ENCODE peak calls at places on chromosome 3, in seven cellular contexts. U is spleen, G is transverse colon, O is heart left ventricle, H is IMR-90, E is body of pancreas, S is suprapubic skin. W is an unnamed sample.

GRCh38 chr3:58492385-58492970 is 582 bp downstream of the KCTD6 start:
- DNase-seq in U (no peak), G (no peak), O (no peak), H (no peak), E (peak; percentile 22), S (no peak), W (no peak)

GRCh38 chr3:67692621-67693020 is 38.2 kb upstream of the SUCLG2 start:
- DNase-seq in U (no peak), G (no peak), O (no peak), H (no peak), E (no peak), S (no peak), W (no peak)

GRCh38 chr3:104437131-104437750 is 929.5 kb upstream of the ALCAM start:
- DNase-seq in U (no peak), G (no peak), O (no peak), H (peak; percentile 53), E (no peak), S (no peak), W (no peak)

GRCh38 chr3:10581251-10581650 is 75.9 kb upstream of the ATP2B2 start:
- DNase-seq in U (no peak), G (no peak), O (no peak), H (no peak), E (no peak), S (no peak), W (no peak)

GRCh38 chr3:65871305-65872141 is 167.2 kb downstream of the MAGI1 start:
- DNase-seq in U (no peak), G (peak; percentile 63), O (peak; percentile 52), H (peak; percentile 26), E (peak; percentile 93), S (no peak), W (peak; percentile 58)

GRCh38 chr3:45874677-45875346 is 11.5 kb upstream of the CCR9 start:
- DNase-seq in U (no peak), G (no peak), O (no peak), H (no peak), E (no peak), S (no peak), W (no peak)

GRCh38 chr3:38990621-38991020 is 61.1 kb downstream of the SCN11A start:
- DNase-seq in U (no peak), G (no peak), O (no peak), H (peak; percentile 30), E (no peak), S (no peak), W (no peak)

GRCh38 chr3:34260266-34260990 is 462.0 kb downstream of the PDCD6IP start:
- DNase-seq in U (no peak), G (peak; percentile 68), O (peak; percentile 43), H (peak; percentile 50), E (peak; percentile 59), S (no peak), W (peak; percentile 72)

GRCh38 chr3:13044496-13045244 is 28.6 kb downstream of the IQSEC1 start:
- DNase-seq in U (no peak), G (no peak), O (no peak), H (no peak), E (no peak), S (no peak), W (no peak)

GRCh38 chr3:58153371-58153770 is 57.4 kb downstream of the DNASE1L3 start:
- DNase-seq in U (no peak), G (no peak), O (no peak), H (no peak), E (no peak), S (no peak), W (no peak)

GRCh38 chr3:55333923-55334322 is 153.2 kb downstream of the WNT5A start:
- DNase-seq in U (no peak), G (no peak), O (no peak), H (peak; percentile 84), E (no peak), S (no peak), W (no peak)

GRCh38 chr3:72338082-72338941 is 509.9 kb downstream of the SHQ1 start:
- DNase-seq in U (peak; percentile 60), G (no peak), O (no peak), H (peak; percentile 55), E (no peak), S (no peak), W (no peak)

GRCh38 chr3:28053759-28054158 is 187.7 kb upstream of the CMC1 start:
- DNase-seq in U (no peak), G (no peak), O (no peak), H (peak; percentile 40), E (no peak), S (no peak), W (no peak)

GRCh38 chr3:130085881-130086280 is 4.2 kb downstream of the ALG1L2 start:
- DNase-seq in U (no peak), G (no peak), O (no peak), H (no peak), E (no peak), S (no peak), W (no peak)

GRCh38 chr3:29373016-29373690 is 92.3 kb downstream of the RBMS3 start:
- DNase-seq in U (no peak), G (no peak), O (no peak), H (peak; percentile 67), E (no peak), S (no peak), W (no peak)

GRCh38 chr3:109731639-109732473 is 394.5 kb upstream of the DPPA4 start:
- DNase-seq in U (no peak), G (peak; percentile 51), O (peak; percentile 15), H (peak; percentile 72), E (peak; percentile 61), S (no peak), W (peak; percentile 79)

GRCh38 chr3:127542441-127542952 is 48.0 kb downstream of the TPRA1 start:
- DNase-seq in U (no peak), G (peak; percentile 58), O (no peak), H (no peak), E (peak; percentile 69), S (no peak), W (no peak)

GRCh38 chr3:114299925-114300624 is 6.2 kb downstream of the TIGIT start:
- DNase-seq in U (no peak), G (no peak), O (no peak), H (no peak), E (no peak), S (no peak), W (no peak)

GRCh38 chr3:15877813-15878212 is 80.0 kb upstream of the ANKRD28 start:
- DNase-seq in U (no peak), G (no peak), O (no peak), H (no peak), E (no peak), S (no peak), W (no peak)

GRCh38 chr3:183584246-183584913 is 28.9 kb upstream of the KLHL6 start:
- DNase-seq in U (no peak), G (peak; percentile 27), O (peak; percentile 54), H (peak; percentile 53), E (no peak), S (no peak), W (no peak)

GRCh38 chr3:10017636-10018292 is 8.5 kb upstream of the FANCD2 start:
- DNase-seq in U (no peak), G (no peak), O (no peak), H (peak; percentile 89), E (no peak), S (no peak), W (no peak)

GRCh38 chr3:15646924-15647511 is 45.5 kb downstream of the BTD start:
- DNase-seq in U (no peak), G (no peak), O (peak; percentile 75), H (peak; percentile 100), E (peak; percentile 44), S (peak; percentile 85), W (no peak)

GRCh38 chr3:56856686-56857577 is 55.2 kb upstream of the ARHGEF3 start:
- DNase-seq in U (no peak), G (no peak), O (no peak), H (no peak), E (no peak), S (no peak), W (no peak)

GRCh38 chr3:146817705-146818104 is 212.6 kb upstream of the PLSCR5 start:
- DNase-seq in U (no peak), G (no peak), O (no peak), H (peak; percentile 16), E (no peak), S (no peak), W (no peak)

DNA sequence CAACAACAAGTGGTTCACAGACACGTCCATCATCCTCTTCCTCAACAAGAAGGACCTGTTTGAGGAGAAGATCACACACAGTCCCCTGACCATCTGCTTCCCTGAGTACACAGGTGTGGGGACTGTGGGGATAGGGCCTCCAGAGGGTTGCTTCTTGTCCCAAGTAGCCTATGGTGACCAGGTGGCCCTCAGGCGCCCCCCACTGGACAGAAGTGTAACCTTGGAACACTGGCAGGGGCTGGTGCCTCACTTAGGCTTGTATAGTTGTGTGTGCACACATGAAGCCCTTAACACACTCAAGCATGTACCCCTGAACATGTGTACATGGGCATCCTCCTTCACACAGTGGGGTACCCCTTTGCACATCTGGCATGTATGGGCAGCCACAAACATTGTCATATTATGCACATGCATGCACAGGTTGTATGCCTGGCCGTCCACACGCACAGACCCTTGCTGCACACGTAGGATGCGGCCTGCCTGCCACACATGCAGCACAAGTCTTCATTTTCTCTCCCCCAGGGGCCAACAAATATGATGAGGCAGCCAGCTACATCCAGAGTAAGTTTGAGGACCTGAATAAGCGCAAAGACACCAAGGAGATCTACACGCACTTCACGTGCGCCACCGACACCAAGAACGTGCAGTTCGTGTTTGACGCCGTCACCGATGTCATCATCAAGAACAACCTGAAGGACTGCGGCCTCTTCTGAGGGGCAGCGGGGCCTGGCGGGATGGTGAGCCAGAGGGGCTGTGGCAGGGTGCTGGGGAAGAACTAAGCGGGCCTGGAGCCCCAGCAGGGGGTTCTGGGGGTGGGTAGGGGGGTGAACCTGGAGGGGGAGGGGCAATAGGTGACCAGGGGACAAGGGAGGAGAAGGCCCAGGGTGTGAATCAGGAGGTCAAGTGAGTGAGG is 11.7 kb upstream of the SEMA3B start:
- DNase-seq in U (no peak), G (peak; percentile 64), O (no peak), H (no peak), E (peak; percentile 69), S (no peak), W (peak; percentile 73)
- TF ChIP-seq POLR2A in U (no peak), G (no peak), O (no peak), H (no peak), E (no peak), S (no peak), W (no peak)

DNA sequence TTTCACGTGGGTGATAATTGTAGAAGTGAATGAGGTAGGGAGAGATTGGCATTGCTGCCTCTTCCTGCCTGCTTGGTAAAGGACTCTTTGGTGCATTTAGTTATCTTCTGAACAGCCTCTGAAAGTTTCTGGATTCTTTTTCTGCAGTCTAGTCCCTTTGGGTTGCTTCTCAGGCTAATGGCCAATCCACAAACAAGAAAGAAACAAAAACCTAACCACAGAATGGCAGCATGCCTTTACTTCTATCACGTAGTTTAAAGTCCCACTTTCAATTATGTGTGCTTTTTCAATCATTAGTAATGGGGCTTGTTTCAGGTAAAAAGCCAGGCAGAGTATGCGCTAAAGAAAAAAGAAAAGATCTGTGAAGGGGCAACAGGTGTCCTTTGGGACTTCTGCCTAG is 7.4 kb downstream of the FGF12 start:
- DNase-seq in U (no peak), G (no peak), O (no peak), H (no peak), E (no peak), S (no peak), W (no peak)
- H3K4me1 ChIP-seq in U (no peaks in the 10 kb centered on the region), G (no peaks in the 10 kb centered on the region), O (no peaks in the 10 kb centered on the region), H (no peaks in the 10 kb centered on the region), E (no peaks in the 10 kb centered on the region), S (no peaks in the 10 kb centered on the region), W (no peaks in the 10 kb centered on the region)

GRCh38 chr3:141570068-141570467 is 83.2 kb downstream of the RASA2 start:
- DNase-seq in U (no peak), G (no peak), O (no peak), H (no peak), E (no peak), S (no peak), W (no peak)
- H3K36me3 ChIP-seq in U (peaks cover 42% of the 10 kb centered on the region), G (peaks cover 49% of the 10 kb centered on the region), O (peaks cover 6% of the 10 kb centered on the region), H (peaks cover 11% of the 10 kb centered on the region), E (peaks cover 12% of the 10 kb centered on the region), S (peaks cover 45% of the 10 kb centered on the region), W (no peaks in the 10 kb centered on the region)

GRCh38 chr3:180989291-180990163 is at the start of gene DNAJC19:
- DNase-seq in U (peak; percentile 96), G (peak; percentile 95), O (peak; percentile 93), H (peak; percentile 97), E (peak; percentile 96), S (peak; percentile 95), W (peak; percentile 92)
- TF ChIP-seq POLR2A in U (peak; percentile 31), G (peak; percentile 85), O (no peak), H (no peak), E (peak; percentile 94), S (peak; percentile 72), W (peak; percentile 64)